ENCODE peak calls at places on chromosome 6, in nine cellular contexts. E is body of pancreas, N is HCT116, Q is transverse colon, C is H1, K is prostate gland, B is breast epithelium, J is heart left ventricle, H is spleen. A is an unnamed sample.

GRCh38 chr6:125859691-125860210 is 69.0 kb downstream of the NCOA7 start:
- DNase-seq in C (no peak), H (no peak), Q (no peak), N (no peak), E (no peak), J (no peak), B (no peak), K (no peak), A (no peak)

GRCh38 chr6:40922281-40922680 is 116.7 kb downstream of the UNC5CL start:
- DNase-seq in J (no peak), B (no peak), E (no peak), Q (no peak), H (no peak), C (no peak), K (no peak), N (no peak), A (no peak)

GRCh38 chr6:137892271-137892708 is 25.2 kb downstream of the TNFAIP3 start:
- DNase-seq in Q (no peak), N (no peak), J (no peak), K (no peak), C (no peak), H (no peak), E (no peak), B (no peak), A (no peak)

GRCh38 chr6:37630281-37630799 is 67.3 kb downstream of the MDGA1 start:
- DNase-seq in B (no peak), N (peak; percentile 94), C (no peak), H (no peak), J (no peak), Q (no peak), K (no peak), E (no peak), A (no peak)

GRCh38 chr6:28771401-28772267 is 152.2 kb downstream of the TRIM27 start:
- DNase-seq in J (no peak), Q (no peak), E (no peak), N (no peak), B (no peak), K (no peak), H (no peak), C (no peak), A (no peak)

GRCh38 chr6:64217721-64218603 is 582.4 kb downstream of the PHF3 start:
- DNase-seq in C (no peak), K (no peak), J (no peak), H (no peak), N (no peak), Q (no peak), B (no peak), E (no peak), A (no peak)

GRCh38 chr6:111830003-111830402 is 43.2 kb downstream of the FYN start:
- DNase-seq in B (no peak), N (no peak), E (no peak), K (no peak), J (no peak), C (no peak), H (no peak), Q (no peak), A (no peak)

GRCh38 chr6:130840050-130840449 is 12.8 kb downstream of the SMLR1 start:
- DNase-seq in J (no peak), K (no peak), Q (no peak), B (no peak), E (no peak), C (no peak), N (no peak), H (no peak), A (no peak)

GRCh38 chr6:70180904-70181599 is 121.8 kb downstream of the COL9A1 start:
- DNase-seq in Q (no peak), B (no peak), K (no peak), J (no peak), H (no peak), C (no peak), E (no peak), N (no peak), A (no peak)

GRCh38 chr6:21103626-21104224 is 489.8 kb upstream of the SOX4 start:
- DNase-seq in N (no peak), H (no peak), B (no peak), Q (no peak), K (peak; percentile 16), J (no peak), E (no peak), C (no peak), A (no peak)

GRCh38 chr6:131331146-131331545 is 195.9 kb downstream of the AKAP7 start:
- DNase-seq in H (no peak), B (no peak), E (no peak), K (no peak), C (no peak), Q (no peak), N (no peak), J (no peak), A (no peak)

GRCh38 chr6:92701425-92702096 is 717.8 kb downstream of the EPHA7 start:
- DNase-seq in H (no peak), C (no peak), B (no peak), E (no peak), J (no peak), N (no peak), Q (no peak), K (no peak), A (no peak)

GRCh38 chr6:78614961-78615360 is 252.4 kb upstream of the IRAK1BP1 start:
- DNase-seq in Q (no peak), J (no peak), C (no peak), H (no peak), N (no peak), B (no peak), E (no peak), K (no peak), A (no peak)

GRCh38 chr6:159023893-159024292 is 20.9 kb downstream of the TAGAP start:
- DNase-seq in H (no peak), Q (no peak), E (no peak), C (no peak), B (no peak), N (no peak), J (no peak), K (no peak), A (no peak)

DNA sequence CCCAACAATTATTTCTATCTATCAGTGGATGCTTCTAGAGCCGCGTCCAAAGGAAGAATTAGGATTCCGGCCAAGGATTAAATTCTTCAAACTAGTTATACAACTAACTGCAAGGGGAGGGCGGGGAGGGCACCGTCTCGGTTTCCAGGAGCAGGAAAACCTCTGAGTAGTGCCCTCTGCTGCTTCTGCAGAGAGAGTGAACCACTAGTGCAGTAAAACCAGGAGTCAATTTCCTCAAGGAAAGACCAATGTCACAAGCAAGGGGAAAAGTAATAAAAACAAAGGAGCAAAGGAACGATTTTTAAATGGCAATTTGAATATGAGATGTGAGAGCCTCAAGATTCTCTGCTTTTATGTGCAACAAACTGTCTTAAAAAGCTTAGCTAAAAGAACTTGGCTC is 16.5 kb upstream of the UBE2J1 start:
- DNase-seq in H (no peak), J (peak; percentile 67), C (no peak), Q (peak; percentile 65), B (peak; percentile 74), K (peak; percentile 74), E (peak; percentile 76), N (no peak), A (peak; percentile 73)
- TF ChIP-seq POLR2A in H (no peak), J (no peak), C (no peak), Q (no peak), B (no peak), K (no peak), E (no peak), N (no peak), A (no peak)

DNA sequence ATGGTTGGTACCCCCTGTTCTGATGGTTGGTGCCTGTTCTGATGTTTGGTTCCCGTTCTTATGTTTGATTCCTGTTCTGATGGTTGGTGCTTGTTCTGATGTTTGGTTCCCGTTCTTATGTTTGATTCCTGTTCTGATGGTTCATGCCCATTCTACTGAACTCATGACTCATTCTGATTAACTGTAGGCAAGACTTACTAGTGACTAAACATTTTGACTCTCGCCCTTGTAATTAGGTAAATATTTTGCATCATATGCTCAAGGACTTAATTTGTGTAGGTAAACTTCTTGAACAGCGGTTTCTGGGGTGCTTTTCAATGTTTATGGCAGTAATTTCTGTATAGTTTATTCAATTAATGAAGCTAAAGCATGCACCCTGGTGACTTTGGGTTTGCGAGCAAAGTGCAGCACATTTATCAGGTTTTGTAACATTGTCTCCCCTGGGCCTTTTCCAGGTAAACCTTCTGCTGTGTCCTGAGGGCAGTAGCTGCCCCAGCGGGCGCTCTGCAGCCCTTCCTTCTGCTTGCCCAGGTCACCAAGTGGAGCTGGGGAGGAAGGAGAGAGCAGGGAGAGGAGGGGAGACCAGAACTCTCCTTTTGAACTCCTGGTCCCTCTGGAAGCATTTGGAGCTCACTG is 145.8 kb downstream of the DLL1 start:
- DNase-seq in B (no peak), J (no peak), K (no peak), N (no peak), H (peak; percentile 19), Q (no peak), E (no peak), C (no peak), A (no peak)
- H3K9me3 ChIP-seq in B (peaks cover 6% of the 10 kb centered on the region), J (peaks cover 10% of the 10 kb centered on the region), K (no peaks in the 10 kb centered on the region), N (peaks cover 7% of the 10 kb centered on the region), H (no peaks in the 10 kb centered on the region), Q (no peaks in the 10 kb centered on the region), E (no peaks in the 10 kb centered on the region), C (peaks cover 4% of the 10 kb centered on the region), A (no peaks in the 10 kb centered on the region)

GRCh38 chr6:72554761-72555221 is 67.1 kb upstream of the KCNQ5 start:
- DNase-seq in K (no peak), B (no peak), J (no peak), C (no peak), E (no peak), N (no peak), H (no peak), Q (no peak), A (no peak)

GRCh38 chr6:72561629-72562028 is 60.2 kb upstream of the KCNQ5 start:
- DNase-seq in J (no peak), E (no peak), B (no peak), N (no peak), C (peak; percentile 13), Q (no peak), K (no peak), H (no peak), A (no peak)

GRCh38 chr6:72554203-72554564 is 67.7 kb upstream of the KCNQ5 start:
- DNase-seq in Q (no peak), E (no peak), H (no peak), B (no peak), C (no peak), J (no peak), N (no peak), K (no peak), A (no peak)

GRCh38 chr6:72560721-72561593 is 60.9 kb upstream of the KCNQ5 start:
- DNase-seq in C (no peak), Q (no peak), N (no peak), K (no peak), B (no peak), J (no peak), H (no peak), E (no peak), A (no peak)

DNA sequence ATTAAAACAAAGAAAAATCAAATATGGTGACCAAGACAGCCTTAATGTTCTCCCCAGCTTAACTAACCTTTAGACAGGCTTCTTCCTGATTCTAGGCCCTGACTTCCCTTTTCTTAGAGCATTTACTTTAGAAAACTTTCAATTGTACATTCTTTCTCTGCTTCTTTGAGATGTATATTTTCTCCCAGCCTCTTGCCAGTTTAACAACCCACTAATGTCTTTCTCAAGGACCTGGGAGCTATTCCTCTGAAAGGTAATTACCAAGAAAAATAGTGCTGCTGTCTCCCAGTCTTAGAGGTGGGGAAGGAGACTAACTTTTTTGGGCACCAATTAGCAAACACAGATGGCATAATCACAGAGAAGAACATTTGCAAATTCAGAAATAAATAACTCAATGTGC is 62.8 kb upstream of the KCNQ5 start:
- DNase-seq in N (no peak), C (no peak), K (no peak), H (no peak), J (no peak), E (no peak), B (no peak), Q (no peak), A (no peak)
- TF ChIP-seq POLR2A in N (no peak), C (no peak), K (no peak), H (no peak), J (no peak), E (no peak), B (no peak), Q (no peak), A (no peak)

GRCh38 chr6:15697895-15698294 is 35.1 kb upstream of the DTNBP1 start:
- DNase-seq in H (no peak), J (no peak), N (no peak), K (no peak), E (no peak), C (no peak), Q (no peak), B (no peak), A (no peak)
- H3K9me3 ChIP-seq in H (no peaks in the 10 kb centered on the region), J (no peaks in the 10 kb centered on the region), N (no peaks in the 10 kb centered on the region), K (no peaks in the 10 kb centered on the region), E (no peaks in the 10 kb centered on the region), C (no peaks in the 10 kb centered on the region), Q (no peaks in the 10 kb centered on the region), B (no peaks in the 10 kb centered on the region), A (no peaks in the 10 kb centered on the region)

A was measured in uterus.